ENCODE peak calls at places on chromosomes 1 and 21, in nine cellular contexts. One of them, this sample, is unnamed. For H3K36me3, the result is how much of the 10 kb centered on the place peaks cover.

GRCh38 chr1:101905298-101905794 is 91.4 kb downstream of the OLFM3 start:
- DNase-seq in cardiac muscle cell: no peak
- DNase-seq in Peyer's patch: no peak
- DNase-seq in heart right ventricle: no peak
- DNase-seq in ascending aorta: no peak
- DNase-seq in CD8-positive, alpha-beta T cell: no peak
- DNase-seq in A673: peak
- DNase-seq in body of pancreas: no peak
- DNase-seq in mammary epithelial cell: no peak
- DNase-seq in this sample: no peak

GRCh38 chr1:24939040-24939439 is 9.0 kb upstream of the RUNX3 start:
- DNase-seq in cardiac muscle cell: no peak
- DNase-seq in Peyer's patch: no peak
- DNase-seq in heart right ventricle: no peak
- DNase-seq in ascending aorta: no peak
- DNase-seq in CD8-positive, alpha-beta T cell: no peak
- DNase-seq in A673: no peak
- DNase-seq in body of pancreas: no peak
- DNase-seq in mammary epithelial cell: no peak
- DNase-seq in this sample: no peak

GRCh38 chr1:43994794-43995790 is 3.7 kb downstream of the CCDC24 start:
- DNase-seq in cardiac muscle cell: peak
- DNase-seq in Peyer's patch: no peak
- DNase-seq in heart right ventricle: no peak
- DNase-seq in ascending aorta: no peak
- DNase-seq in CD8-positive, alpha-beta T cell: peak
- DNase-seq in A673: no peak
- DNase-seq in body of pancreas: no peak
- DNase-seq in mammary epithelial cell: no peak
- DNase-seq in this sample: no peak

GRCh38 chr1:165254376-165254775 is 102.1 kb downstream of the LMX1A start:
- DNase-seq in cardiac muscle cell: no peak
- DNase-seq in Peyer's patch: no peak
- DNase-seq in heart right ventricle: no peak
- DNase-seq in ascending aorta: no peak
- DNase-seq in CD8-positive, alpha-beta T cell: no peak
- DNase-seq in A673: no peak
- DNase-seq in body of pancreas: no peak
- DNase-seq in mammary epithelial cell: no peak
- DNase-seq in this sample: no peak

GRCh38 chr1:205976708-205977107 is 26.5 kb downstream of the RAB7B start:
- DNase-seq in cardiac muscle cell: peak
- DNase-seq in Peyer's patch: no peak
- DNase-seq in heart right ventricle: peak
- DNase-seq in ascending aorta: no peak
- DNase-seq in CD8-positive, alpha-beta T cell: no peak
- DNase-seq in A673: no peak
- DNase-seq in body of pancreas: no peak
- DNase-seq in mammary epithelial cell: no peak
- DNase-seq in this sample: no peak

GRCh38 chr21:46634966-46635323 is 529 bp upstream of the PRMT2 start:
- DNase-seq in cardiac muscle cell: peak
- DNase-seq in Peyer's patch: peak
- DNase-seq in heart right ventricle: peak
- DNase-seq in ascending aorta: peak
- DNase-seq in CD8-positive, alpha-beta T cell: no peak
- DNase-seq in A673: peak
- DNase-seq in body of pancreas: no peak
- DNase-seq in mammary epithelial cell: peak
- DNase-seq in this sample: peak

GRCh38 chr1:151985270-151985669 is 8.4 kb downstream of the S100A10 start:
- DNase-seq in cardiac muscle cell: no peak
- DNase-seq in Peyer's patch: no peak
- DNase-seq in heart right ventricle: no peak
- DNase-seq in ascending aorta: no peak
- DNase-seq in CD8-positive, alpha-beta T cell: no peak
- DNase-seq in A673: no peak
- DNase-seq in body of pancreas: no peak
- DNase-seq in mammary epithelial cell: no peak
- DNase-seq in this sample: no peak

GRCh38 chr1:43423672-43424550 is 29.8 kb downstream of the HYI start:
- DNase-seq in cardiac muscle cell: no peak
- DNase-seq in Peyer's patch: no peak
- DNase-seq in heart right ventricle: no peak
- DNase-seq in ascending aorta: no peak
- DNase-seq in CD8-positive, alpha-beta T cell: no peak
- DNase-seq in A673: no peak
- DNase-seq in body of pancreas: no peak
- DNase-seq in mammary epithelial cell: peak
- DNase-seq in this sample: no peak

GRCh38 chr1:1082239-1083180 is 8.4 kb upstream of the RNF223 start:
- DNase-seq in cardiac muscle cell: no peak
- DNase-seq in Peyer's patch: no peak
- DNase-seq in heart right ventricle: peak
- DNase-seq in ascending aorta: peak
- DNase-seq in CD8-positive, alpha-beta T cell: no peak
- DNase-seq in A673: no peak
- DNase-seq in body of pancreas: no peak
- DNase-seq in mammary epithelial cell: no peak
- DNase-seq in this sample: no peak

DNA sequence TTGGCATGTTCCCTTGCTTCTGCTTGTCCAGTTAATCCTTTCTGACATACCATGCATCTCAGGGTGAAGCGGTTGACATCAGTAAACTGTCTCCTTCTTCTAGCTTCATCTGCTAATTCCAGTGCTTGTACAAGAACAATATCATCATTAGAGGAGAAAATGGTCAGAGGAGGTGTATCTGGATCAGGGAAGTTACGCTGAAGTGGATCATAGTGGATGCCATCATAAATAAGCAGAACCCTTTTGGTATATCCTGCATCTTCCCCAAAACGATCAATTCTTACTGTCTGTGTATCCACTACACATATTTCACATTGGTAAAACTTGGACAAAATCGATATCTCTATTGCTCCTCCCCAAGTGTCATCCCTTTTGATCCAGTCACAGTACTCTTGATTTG is 2.0 kb downstream of the YOD1 start:
- DNase-seq in cardiac muscle cell: no peak
- DNase-seq in Peyer's patch: no peak
- DNase-seq in heart right ventricle: no peak
- DNase-seq in ascending aorta: no peak
- DNase-seq in CD8-positive, alpha-beta T cell: no peak
- DNase-seq in A673: no peak
- DNase-seq in body of pancreas: no peak
- DNase-seq in mammary epithelial cell: no peak
- DNase-seq in this sample: no peak
- H3K4me3 ChIP-seq in cardiac muscle cell: no peak
- H3K4me3 ChIP-seq in Peyer's patch: no peak
- H3K4me3 ChIP-seq in heart right ventricle: no peak
- H3K4me3 ChIP-seq in ascending aorta: peak
- H3K4me3 ChIP-seq in CD8-positive, alpha-beta T cell: no peak
- H3K4me3 ChIP-seq in A673: no peak
- H3K4me3 ChIP-seq in body of pancreas: no peak
- H3K4me3 ChIP-seq in mammary epithelial cell: peak
- H3K4me3 ChIP-seq in this sample: no peak

GRCh38 chr1:81556968-81557367 is 243.8 kb upstream of the ADGRL2 start:
- DNase-seq in cardiac muscle cell: no peak
- DNase-seq in Peyer's patch: no peak
- DNase-seq in heart right ventricle: no peak
- DNase-seq in ascending aorta: no peak
- DNase-seq in CD8-positive, alpha-beta T cell: no peak
- DNase-seq in A673: no peak
- DNase-seq in body of pancreas: no peak
- DNase-seq in mammary epithelial cell: no peak
- DNase-seq in this sample: no peak

GRCh38 chr1:81558291-81559076 is 242.2 kb upstream of the ADGRL2 start:
- DNase-seq in cardiac muscle cell: no peak
- DNase-seq in Peyer's patch: no peak
- DNase-seq in heart right ventricle: no peak
- DNase-seq in ascending aorta: no peak
- DNase-seq in CD8-positive, alpha-beta T cell: no peak
- DNase-seq in A673: no peak
- DNase-seq in body of pancreas: no peak
- DNase-seq in mammary epithelial cell: no peak
- DNase-seq in this sample: no peak

GRCh38 chr1:81560629-81561028 is 240.1 kb upstream of the ADGRL2 start:
- DNase-seq in cardiac muscle cell: no peak
- DNase-seq in Peyer's patch: no peak
- DNase-seq in heart right ventricle: no peak
- DNase-seq in ascending aorta: no peak
- DNase-seq in CD8-positive, alpha-beta T cell: no peak
- DNase-seq in A673: no peak
- DNase-seq in body of pancreas: no peak
- DNase-seq in mammary epithelial cell: no peak
- DNase-seq in this sample: no peak

GRCh38 chr1:81562934-81563333 is 237.8 kb upstream of the ADGRL2 start:
- DNase-seq in cardiac muscle cell: no peak
- DNase-seq in Peyer's patch: no peak
- DNase-seq in heart right ventricle: no peak
- DNase-seq in ascending aorta: no peak
- DNase-seq in CD8-positive, alpha-beta T cell: no peak
- DNase-seq in A673: peak
- DNase-seq in body of pancreas: no peak
- DNase-seq in mammary epithelial cell: no peak
- DNase-seq in this sample: no peak

DNA sequence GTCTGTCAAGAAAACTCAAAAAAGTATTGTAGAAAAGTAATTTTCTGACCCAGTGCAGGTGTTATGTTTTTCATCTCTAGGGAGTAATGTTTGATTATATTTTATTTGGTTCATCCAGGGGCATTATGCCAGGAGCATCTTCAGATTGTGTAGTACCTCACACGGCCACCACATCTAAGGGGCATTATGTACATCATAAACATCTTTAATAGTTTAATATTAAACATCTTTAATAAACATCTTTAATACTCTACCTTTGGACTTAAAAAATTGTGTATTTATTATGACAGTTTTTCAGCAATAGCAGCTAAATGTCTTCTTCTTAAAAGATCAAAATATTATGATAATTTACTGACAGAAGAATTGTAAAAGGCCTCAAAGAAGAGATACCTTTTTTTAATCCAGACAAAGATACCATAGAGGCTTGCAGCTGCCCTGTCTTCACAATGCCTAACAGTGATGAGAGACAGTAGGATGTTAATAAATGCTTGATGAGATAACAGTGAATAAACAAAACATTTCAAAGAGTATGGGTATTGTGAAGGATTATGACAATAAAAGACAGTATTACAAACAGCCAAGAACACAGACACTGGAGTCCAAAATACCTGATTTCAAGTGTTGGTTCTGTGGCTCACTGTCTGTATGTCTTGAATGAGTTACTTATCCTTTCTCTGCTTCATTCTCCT is 240.9 kb upstream of the ADGRL2 start:
- DNase-seq in cardiac muscle cell: no peak
- DNase-seq in Peyer's patch: no peak
- DNase-seq in heart right ventricle: no peak
- DNase-seq in ascending aorta: no peak
- DNase-seq in CD8-positive, alpha-beta T cell: no peak
- DNase-seq in A673: peak
- DNase-seq in body of pancreas: no peak
- DNase-seq in mammary epithelial cell: no peak
- DNase-seq in this sample: no peak
- TF ChIP-seq CTCF in cardiac muscle cell: peak
- TF ChIP-seq CTCF in Peyer's patch: peak
- TF ChIP-seq CTCF in heart right ventricle: peak
- TF ChIP-seq CTCF in ascending aorta: no peak
- TF ChIP-seq CTCF in CD8-positive, alpha-beta T cell: no peak
- TF ChIP-seq CTCF in A673: peak
- TF ChIP-seq CTCF in body of pancreas: no peak
- TF ChIP-seq CTCF in mammary epithelial cell: peak
- TF ChIP-seq CTCF in this sample: peak

DNA sequence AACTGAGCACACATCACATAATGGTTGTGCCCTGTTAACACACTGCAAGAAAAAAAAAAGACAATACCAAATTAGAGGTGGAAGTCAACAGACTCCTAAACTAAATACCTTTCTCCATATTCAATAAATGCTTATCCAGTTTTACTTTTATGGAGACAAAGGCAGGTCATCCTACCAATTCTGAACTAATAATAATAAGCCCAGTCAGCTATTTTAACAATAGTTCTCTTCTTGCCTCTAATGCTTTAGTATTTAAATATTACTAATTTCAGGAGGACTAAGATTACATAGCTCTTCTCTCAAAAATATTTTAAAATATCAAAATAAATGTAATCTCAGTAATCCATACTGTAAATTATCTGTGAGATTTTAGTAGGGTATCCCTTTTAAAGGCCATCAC is 10.5 kb downstream of the COPA start:
- DNase-seq in cardiac muscle cell: no peak
- DNase-seq in Peyer's patch: no peak
- DNase-seq in heart right ventricle: no peak
- DNase-seq in ascending aorta: no peak
- DNase-seq in CD8-positive, alpha-beta T cell: no peak
- DNase-seq in A673: no peak
- DNase-seq in body of pancreas: no peak
- DNase-seq in mammary epithelial cell: no peak
- DNase-seq in this sample: no peak
- H3K36me3 ChIP-seq in cardiac muscle cell: half or more
- H3K36me3 ChIP-seq in Peyer's patch: under half
- H3K36me3 ChIP-seq in heart right ventricle: half or more
- H3K36me3 ChIP-seq in ascending aorta: half or more
- H3K36me3 ChIP-seq in CD8-positive, alpha-beta T cell: under half
- H3K36me3 ChIP-seq in A673: half or more
- H3K36me3 ChIP-seq in body of pancreas: under half
- H3K36me3 ChIP-seq in mammary epithelial cell: under half
- H3K36me3 ChIP-seq in this sample: under half

GRCh38 chr21:35441868-35442582 is 392.9 kb upstream of the RUNX1 start:
- DNase-seq in cardiac muscle cell: no peak
- DNase-seq in Peyer's patch: no peak
- DNase-seq in heart right ventricle: no peak
- DNase-seq in ascending aorta: no peak
- DNase-seq in CD8-positive, alpha-beta T cell: no peak
- DNase-seq in A673: no peak
- DNase-seq in body of pancreas: no peak
- DNase-seq in mammary epithelial cell: no peak
- DNase-seq in this sample: no peak
- H3K4me3 ChIP-seq in cardiac muscle cell: no peak
- H3K4me3 ChIP-seq in Peyer's patch: no peak
- H3K4me3 ChIP-seq in heart right ventricle: no peak
- H3K4me3 ChIP-seq in ascending aorta: no peak
- H3K4me3 ChIP-seq in CD8-positive, alpha-beta T cell: no peak
- H3K4me3 ChIP-seq in A673: no peak
- H3K4me3 ChIP-seq in body of pancreas: no peak
- H3K4me3 ChIP-seq in mammary epithelial cell: no peak
- H3K4me3 ChIP-seq in this sample: no peak

GRCh38 chr1:31640179-31640578 is 4.5 kb downstream of the PEF1 start:
- DNase-seq in cardiac muscle cell: no peak
- DNase-seq in Peyer's patch: no peak
- DNase-seq in heart right ventricle: no peak
- DNase-seq in ascending aorta: no peak
- DNase-seq in CD8-positive, alpha-beta T cell: no peak
- DNase-seq in A673: no peak
- DNase-seq in body of pancreas: no peak
- DNase-seq in mammary epithelial cell: no peak
- DNase-seq in this sample: no peak
- TF ChIP-seq CTCF in cardiac muscle cell: no peak
- TF ChIP-seq CTCF in Peyer's patch: no peak
- TF ChIP-seq CTCF in heart right ventricle: no peak
- TF ChIP-seq CTCF in ascending aorta: no peak
- TF ChIP-seq CTCF in CD8-positive, alpha-beta T cell: no peak
- TF ChIP-seq CTCF in A673: no peak
- TF ChIP-seq CTCF in body of pancreas: no peak
- TF ChIP-seq CTCF in mammary epithelial cell: no peak
- TF ChIP-seq CTCF in this sample: no peak